ENCODE peak calls at places on chromosomes 3 and 15, in seven cellular contexts. A is lower leg skin; S is heart left ventricle; B is adipocyte; K is stimulated activated CD4-positive, alpha-beta T cell treated with anti-CD3 and anti-CD28 coated beads, Interleukin-12 subunit alpha, Interleukin-12 subunit beta, amount 100 ng/mL, for 48 hours; C is tibial artery; L is HL-60. R is an unnamed sample.

GRCh38 chr15:67225336-67225735 is 29.1 kb downstream of the AAGAB start:
- DNase-seq in A (no peak), S (no peak), B (peak; percentile 82), K (no peak), C (no peak), L (no peak), R (no peak)

GRCh38 chr3:122893754-122894668 is 99.1 kb downstream of the SLC49A4 start:
- DNase-seq in A (no peak), S (peak; percentile 58), B (peak; percentile 32), K (no peak), C (no peak), L (no peak), R (no peak)

GRCh38 chr3:5202267-5202666 is 14.8 kb downstream of the EDEM1 start:
- DNase-seq in A (no peak), S (no peak), B (peak; percentile 75), K (no peak), C (no peak), L (no peak), R (no peak)

GRCh38 chr3:121431717-121432517 is 113.9 kb downstream of the POLQ start:
- DNase-seq in A (no peak), S (no peak), B (peak; percentile 69), K (peak; percentile 41), C (no peak), L (no peak), R (no peak)

GRCh38 chr3:137762674-137763593 is 1.2 kb upstream of the SOX14 start:
- DNase-seq in A (no peak), S (no peak), B (no peak), K (no peak), C (no peak), L (no peak), R (no peak)

GRCh38 chr15:44598892-44599291 is 61.9 kb downstream of the EIF3J start:
- DNase-seq in A (no peak), S (no peak), B (peak; percentile 76), K (no peak), C (no peak), L (no peak), R (no peak)

GRCh38 chr3:183100376-183100775 is 1.1 kb upstream of the MCCC1 start:
- DNase-seq in A (no peak), S (no peak), B (no peak), K (no peak), C (no peak), L (no peak), R (no peak)

GRCh38 chr3:186342197-186342596 is 19.8 kb downstream of the DGKG start:
- DNase-seq in A (peak; percentile 24), S (no peak), B (no peak), K (no peak), C (no peak), L (peak; percentile 47), R (no peak)

GRCh38 chr3:55823001-55823400 is 335.9 kb upstream of the WNT5A start:
- DNase-seq in A (no peak), S (no peak), B (no peak), K (no peak), C (no peak), L (no peak), R (no peak)

GRCh38 chr15:80773122-80773551 is 6.0 kb upstream of the CEMIP start:
- DNase-seq in A (no peak), S (no peak), B (peak; percentile 45), K (no peak), C (no peak), L (no peak), R (no peak)

GRCh38 chr15:66023322-66023972 is 154.2 kb downstream of the RAB11A start:
- DNase-seq in A (no peak), S (no peak), B (no peak), K (no peak), C (no peak), L (no peak), R (no peak)

GRCh38 chr3:110296885-110297284 is 774.7 kb upstream of the NECTIN3 start:
- DNase-seq in A (no peak), S (no peak), B (peak; percentile 9), K (no peak), C (no peak), L (no peak), R (no peak)

GRCh38 chr3:170868577-170869239 is 1.3 kb downstream of the RPL22L1 start:
- DNase-seq in A (no peak), S (no peak), B (no peak), K (no peak), C (no peak), L (no peak), R (no peak)

GRCh38 chr3:149314807-149315578 is 18.4 kb downstream of the TM4SF18 start:
- DNase-seq in A (no peak), S (no peak), B (peak; percentile 69), K (no peak), C (no peak), L (no peak), R (no peak)

GRCh38 chr3:187922704-187923393 is 177.6 kb upstream of the BCL6 start:
- DNase-seq in A (no peak), S (no peak), B (peak; percentile 32), K (no peak), C (no peak), L (no peak), R (no peak)

GRCh38 chr15:32717290-32718081 is at the start of gene GREM1:
- DNase-seq in A (no peak), S (no peak), B (peak; percentile 89), K (no peak), C (no peak), L (no peak), R (no peak)

GRCh38 chr15:89113263-89113662 is 25.0 kb downstream of the ABHD2 start:
- DNase-seq in A (no peak), S (no peak), B (no peak), K (no peak), C (no peak), L (no peak), R (no peak)

GRCh38 chr15:62594017-62594416 is 428.9 kb upstream of the C2CD4B start:
- DNase-seq in A (no peak), S (no peak), B (no peak), K (no peak), C (no peak), L (no peak), R (no peak)

GRCh38 chr15:66611257-66612053 is 45.7 kb upstream of the LCTL start:
- DNase-seq in A (no peak), S (no peak), B (no peak), K (no peak), C (no peak), L (no peak), R (no peak)

GRCh38 chr3:66363133-66363532 is 137.7 kb downstream of the LRIG1 start:
- DNase-seq in A (no peak), S (no peak), B (no peak), K (no peak), C (no peak), L (no peak), R (no peak)